ENCODE peak calls at places on chromosomes 13 and 19, in nine cellular contexts. O is neural progenitor cell, L is tibial artery, M is tibial nerve, X is right cardiac atrium, D is hepatocyte, V is uterus, S is colonic mucosa, B is fibroblast of lung. Q is an unnamed sample. For H3K4me1, the result is how much of the 10 kb centered on the place peaks cover.

GRCh38 chr13:99018418-99019180 is 40.7 kb upstream of the DOCK9 start:
- DNase-seq in O (no peak), L (no peak), M (no peak), X (no peak), D (no peak), V (no peak), S (no peak), B (peak), Q (no peak)

GRCh38 chr13:40247845-40248244 is 418.6 kb downstream of the FOXO1 start:
- DNase-seq in O (no peak), L (no peak), M (no peak), X (no peak), D (no peak), V (no peak), S (no peak), B (peak), Q (no peak)

GRCh38 chr13:34671136-34671535 is 270.9 kb upstream of the NBEA start:
- DNase-seq in O (no peak), L (peak), M (peak), X (peak), D (no peak), V (no peak), S (no peak), B (no peak), Q (no peak)

GRCh38 chr19:1307755-1308303 is 22.2 kb downstream of the EFNA2 start:
- DNase-seq in O (no peak), L (no peak), M (no peak), X (no peak), D (no peak), V (no peak), S (no peak), B (no peak), Q (no peak)

GRCh38 chr19:44142014-44142523 is 715 bp downstream of the ZNF234 start:
- DNase-seq in O (peak), L (no peak), M (no peak), X (peak), D (peak), V (no peak), S (peak), B (peak), Q (peak)

GRCh38 chr19:5345895-5346386 is 5.3 kb upstream of the PTPRS start:
- DNase-seq in O (no peak), L (no peak), M (no peak), X (no peak), D (no peak), V (no peak), S (no peak), B (peak), Q (no peak)

GRCh38 chr19:49555600-49556411 is 24.6 kb downstream of the NOSIP start:
- DNase-seq in O (peak), L (peak), M (peak), X (peak), D (peak), V (peak), S (peak), B (peak), Q (peak)

GRCh38 chr13:76993021-76993420 is 1.1 kb downstream of the CLN5 start:
- DNase-seq in O (no peak), L (no peak), M (no peak), X (no peak), D (no peak), V (no peak), S (no peak), B (no peak), Q (no peak)

GRCh38 chr19:28345811-28346210 is 867.1 kb downstream of the UQCRFS1 start:
- DNase-seq in O (no peak), L (no peak), M (no peak), X (no peak), D (no peak), V (no peak), S (no peak), B (no peak), Q (no peak)

GRCh38 chr13:95921485-95921884 is 131.7 kb downstream of the UGGT2 start:
- DNase-seq in O (no peak), L (no peak), M (no peak), X (no peak), D (no peak), V (no peak), S (no peak), B (no peak), Q (no peak)

GRCh38 chr13:94327318-94327717 is 152.2 kb downstream of the DCT start:
- DNase-seq in O (no peak), L (no peak), M (no peak), X (no peak), D (no peak), V (no peak), S (no peak), B (no peak), Q (no peak)

GRCh38 chr19:8724276-8724675 is 2.8 kb downstream of the OR2Z1 start:
- DNase-seq in O (no peak), L (no peak), M (no peak), X (no peak), D (no peak), V (no peak), S (no peak), B (no peak), Q (no peak)

GRCh38 chr13:36628986-36629385 is 44.8 kb upstream of the SERTM1 start:
- DNase-seq in O (no peak), L (no peak), M (no peak), X (no peak), D (no peak), V (no peak), S (no peak), B (no peak), Q (no peak)

GRCh38 chr19:2186071-2186846 is 22.5 kb downstream of the DOT1L start:
- DNase-seq in O (peak), L (peak), M (peak), X (peak), D (peak), V (peak), S (peak), B (peak), Q (peak)

GRCh38 chr13:40399756-40400155 is 266.7 kb downstream of the FOXO1 start:
- DNase-seq in O (no peak), L (no peak), M (no peak), X (no peak), D (no peak), V (no peak), S (no peak), B (no peak), Q (no peak)

GRCh38 chr19:16969127-16969526 is 57.5 kb downstream of the CPAMD8 start:
- DNase-seq in O (no peak), L (peak), M (peak), X (no peak), D (no peak), V (no peak), S (no peak), B (no peak), Q (no peak)

GRCh38 chr13:46126552-46127171 is 21.8 kb upstream of the CPB2 start:
- DNase-seq in O (peak), L (peak), M (peak), X (peak), D (peak), V (peak), S (peak), B (peak), Q (peak)

GRCh38 chr19:49920624-49921363 is 8.2 kb upstream of the ATF5 start:
- DNase-seq in O (no peak), L (no peak), M (no peak), X (no peak), D (no peak), V (no peak), S (no peak), B (no peak), Q (no peak)

GRCh38 chr19:7989071-7989575 is 16.3 kb downstream of the ELAVL1 start:
- DNase-seq in O (no peak), L (no peak), M (no peak), X (no peak), D (no peak), V (no peak), S (no peak), B (no peak), Q (no peak)

GRCh38 chr13:110637747-110638146 is 22.4 kb downstream of the NAXD start:
- DNase-seq in O (no peak), L (no peak), M (no peak), X (no peak), D (no peak), V (no peak), S (no peak), B (no peak), Q (no peak)

GRCh38 chr19:17052439-17052838 is 22.8 kb downstream of the HAUS8 start:
- DNase-seq in O (peak), L (peak), M (peak), X (no peak), D (peak), V (peak), S (peak), B (peak), Q (no peak)

GRCh38 chr13:103539265-103539664 is 473.0 kb upstream of the SLC10A2 start:
- DNase-seq in O (peak), L (no peak), M (no peak), X (no peak), D (peak), V (no peak), S (no peak), B (no peak), Q (no peak)

GRCh38 chr13:28609936-28610335 is 49.0 kb upstream of the POMP start:
- DNase-seq in O (no peak), L (no peak), M (no peak), X (no peak), D (no peak), V (no peak), S (no peak), B (peak), Q (no peak)

GRCh38 chr19:32719611-32720059 is at the start of gene TDRD12:
- DNase-seq in O (no peak), L (no peak), M (no peak), X (no peak), D (no peak), V (no peak), S (no peak), B (no peak), Q (no peak)

GRCh38 chr13:76023644-76024043 is 387.5 kb downstream of the LMO7 start:
- DNase-seq in O (no peak), L (no peak), M (no peak), X (no peak), D (no peak), V (no peak), S (no peak), B (no peak), Q (no peak)

GRCh38 chr13:101875717-101876393 is 423.4 kb downstream of the ITGBL1 start:
- DNase-seq in O (no peak), L (no peak), M (peak), X (no peak), D (peak), V (no peak), S (no peak), B (peak), Q (no peak)

GRCh38 chr19:32817252-32817912 is 52.2 kb downstream of the SLC7A9 start:
- DNase-seq in O (no peak), L (no peak), M (no peak), X (no peak), D (no peak), V (no peak), S (no peak), B (no peak), Q (peak)

GRCh38 chr13:91017669-91018053 is 329.8 kb upstream of the MIR17HG start:
- DNase-seq in O (no peak), L (no peak), M (no peak), X (no peak), D (peak), V (no peak), S (no peak), B (no peak), Q (no peak)

GRCh38 chr19:3509566-3509989 is 3.5 kb downstream of the FZR1 start:
- DNase-seq in O (no peak), L (no peak), M (no peak), X (no peak), D (no peak), V (no peak), S (no peak), B (no peak), Q (no peak)

GRCh38 chr13:42553098-42554046 is 20.6 kb upstream of the TNFSF11 start:
- DNase-seq in O (no peak), L (no peak), M (no peak), X (no peak), D (peak), V (no peak), S (peak), B (peak), Q (no peak)

GRCh38 chr19:47615714-47616113 is 6.8 kb downstream of the BICRA start:
- DNase-seq in O (no peak), L (no peak), M (no peak), X (no peak), D (no peak), V (no peak), S (no peak), B (no peak), Q (no peak)
- H3K27ac ChIP-seq in O (no peak), L (no peak), M (peak), X (peak), D (no peak), V (no peak), S (no peak), B (no peak), Q (no peak)

DNA sequence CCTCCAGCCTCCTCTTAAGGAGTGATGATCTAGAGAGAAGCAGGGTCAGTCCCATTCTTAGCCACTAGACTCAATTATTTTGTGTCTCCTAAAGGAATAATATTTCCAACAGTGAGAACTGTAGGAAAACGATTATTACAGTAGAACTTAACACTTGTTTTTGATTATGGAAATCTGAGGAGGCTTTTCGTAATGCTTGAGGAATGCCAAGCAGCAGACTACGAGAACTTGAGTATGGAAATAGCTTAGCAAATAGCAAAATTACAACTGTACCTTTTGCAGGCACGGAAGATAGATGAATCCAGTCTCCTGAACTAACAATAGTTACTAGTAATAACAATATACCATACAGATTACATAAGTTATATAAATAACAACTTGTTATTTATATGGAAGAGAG is 12.2 kb downstream of the BRD4 start:
- DNase-seq in O (no peak), L (no peak), M (no peak), X (no peak), D (no peak), V (no peak), S (no peak), B (peak), Q (no peak)
- H3K4me1 ChIP-seq in O (under half), L (half or more), M (half or more), X (under half), D (half or more), V (under half), S (under half), B (half or more), Q (under half)

GRCh38 chr19:55723491-55723890 is 14.7 kb downstream of the NLRP9 start:
- DNase-seq in O (no peak), L (no peak), M (no peak), X (no peak), D (no peak), V (no peak), S (no peak), B (no peak), Q (no peak)
- H3K27ac ChIP-seq in O (no peak), L (no peak), M (no peak), X (no peak), D (no peak), V (no peak), S (no peak), B (no peak), Q (no peak)

GRCh38 chr13:70424428-70424827 is 316.2 kb upstream of the KLHL1 start:
- DNase-seq in O (peak), L (no peak), M (no peak), X (no peak), D (no peak), V (no peak), S (no peak), B (no peak), Q (no peak)

DNA sequence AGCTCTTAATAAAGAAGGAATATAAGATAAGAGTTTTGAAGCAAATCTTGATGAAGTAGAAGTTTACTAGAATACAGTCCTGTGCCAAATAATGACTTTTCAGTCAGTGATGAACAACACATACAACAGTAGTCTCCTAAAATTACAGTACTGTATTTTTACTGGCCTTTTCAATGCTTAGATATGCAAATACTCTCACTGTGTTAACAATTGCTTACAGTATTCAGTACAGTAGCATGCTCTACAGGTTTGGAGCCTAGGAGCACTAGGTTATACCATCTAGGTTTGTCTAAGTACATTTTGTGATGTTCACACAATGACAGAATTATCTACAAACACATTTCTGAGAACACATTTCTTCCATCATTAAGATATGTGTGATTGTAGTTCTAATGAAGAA is 316.7 kb upstream of the KLHL1 start:
- DNase-seq in O (no peak), L (no peak), M (no peak), X (no peak), D (no peak), V (no peak), S (no peak), B (no peak), Q (no peak)
- H3K4me1 ChIP-seq in O (under half), L (under half), M (under half), X (under half), D (under half), V (under half), S (under half), B (under half), Q (under half)

GRCh38 chr13:97307544-97307881 is 85.4 kb downstream of the MBNL2 start:
- DNase-seq in O (no peak), L (no peak), M (no peak), X (no peak), D (no peak), V (no peak), S (no peak), B (no peak), Q (no peak)
- H3K27ac ChIP-seq in O (no peak), L (no peak), M (no peak), X (no peak), D (peak), V (peak), S (no peak), B (peak), Q (no peak)

GRCh38 chr19:54667217-54667616 is 4.4 kb downstream of the LILRB4 start:
- DNase-seq in O (no peak), L (no peak), M (no peak), X (no peak), D (no peak), V (no peak), S (no peak), B (no peak), Q (no peak)
- H3K4me1 ChIP-seq in O (under half), L (under half), M (under half), X (under half), D (under half), V (under half), S (under half), B (under half), Q (under half)

DNA sequence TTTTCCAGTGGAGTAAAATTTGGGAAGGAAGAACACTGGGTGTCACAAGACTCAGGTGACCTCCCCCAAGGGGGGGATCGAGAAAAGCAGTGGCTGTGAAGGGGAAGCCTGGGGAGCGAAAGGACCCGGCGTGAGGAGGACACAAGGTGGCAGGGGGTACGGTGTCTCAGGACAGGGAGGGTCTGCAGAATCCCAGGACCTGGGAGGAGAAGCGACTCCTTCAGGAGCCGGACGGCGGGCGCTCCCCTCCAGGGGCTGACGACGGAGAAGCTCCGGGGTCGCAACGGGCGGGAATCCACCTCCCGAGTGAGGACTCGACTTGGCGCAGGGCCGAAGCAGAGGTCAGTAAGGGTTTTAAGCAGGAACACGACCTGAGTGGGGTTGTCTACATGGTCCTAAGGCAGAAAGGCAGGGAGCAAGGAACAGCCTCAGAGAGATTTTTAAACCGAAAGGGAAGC is 529 bp downstream of the ZNF836 start:
- DNase-seq in O (peak), L (no peak), M (no peak), X (peak), D (peak), V (peak), S (peak), B (no peak), Q (no peak)
- H3K27ac ChIP-seq in O (no peak), L (peak), M (peak), X (peak), D (peak), V (peak), S (peak), B (peak), Q (peak)

GRCh38 chr19:18058208-18059009 is 28.3 kb downstream of the IL12RB1 start:
- DNase-seq in O (peak), L (peak), M (peak), X (peak), D (peak), V (peak), S (peak), B (peak), Q (peak)

GRCh38 chr19:18059297-18059696 is 27.4 kb downstream of the IL12RB1 start:
- DNase-seq in O (no peak), L (no peak), M (no peak), X (no peak), D (no peak), V (no peak), S (no peak), B (no peak), Q (no peak)

GRCh38 chr19:18062043-18062442 is 24.7 kb downstream of the IL12RB1 start:
- DNase-seq in O (no peak), L (no peak), M (no peak), X (no peak), D (no peak), V (no peak), S (no peak), B (no peak), Q (no peak)

GRCh38 chr19:18059902-18060301 is 26.8 kb downstream of the IL12RB1 start:
- DNase-seq in O (no peak), L (no peak), M (no peak), X (no peak), D (no peak), V (no peak), S (no peak), B (no peak), Q (no peak)

GRCh38 chr19:18060472-18060871 is 26.3 kb downstream of the IL12RB1 start:
- DNase-seq in O (no peak), L (no peak), M (no peak), X (no peak), D (no peak), V (no peak), S (no peak), B (no peak), Q (no peak)
- H3K4me1 ChIP-seq in O (under half), L (under half), M (under half), X (under half), D (under half), V (under half), S (under half), B (under half), Q (under half)

GRCh38 chr13:24911135-24911524 is 147.2 kb downstream of the RNF17 start:
- DNase-seq in O (no peak), L (no peak), M (no peak), X (no peak), D (no peak), V (no peak), S (no peak), B (peak), Q (no peak)

GRCh38 chr13:24905242-24905641 is 141.3 kb downstream of the RNF17 start:
- DNase-seq in O (no peak), L (no peak), M (no peak), X (no peak), D (no peak), V (no peak), S (no peak), B (peak), Q (no peak)

GRCh38 chr13:24910502-24911134 is 146.6 kb downstream of the RNF17 start:
- DNase-seq in O (no peak), L (no peak), M (no peak), X (no peak), D (no peak), V (no peak), S (peak), B (peak), Q (no peak)

GRCh38 chr13:24900507-24900906 is 136.5 kb downstream of the RNF17 start:
- DNase-seq in O (no peak), L (no peak), M (no peak), X (no peak), D (no peak), V (no peak), S (no peak), B (no peak), Q (no peak)

DNA sequence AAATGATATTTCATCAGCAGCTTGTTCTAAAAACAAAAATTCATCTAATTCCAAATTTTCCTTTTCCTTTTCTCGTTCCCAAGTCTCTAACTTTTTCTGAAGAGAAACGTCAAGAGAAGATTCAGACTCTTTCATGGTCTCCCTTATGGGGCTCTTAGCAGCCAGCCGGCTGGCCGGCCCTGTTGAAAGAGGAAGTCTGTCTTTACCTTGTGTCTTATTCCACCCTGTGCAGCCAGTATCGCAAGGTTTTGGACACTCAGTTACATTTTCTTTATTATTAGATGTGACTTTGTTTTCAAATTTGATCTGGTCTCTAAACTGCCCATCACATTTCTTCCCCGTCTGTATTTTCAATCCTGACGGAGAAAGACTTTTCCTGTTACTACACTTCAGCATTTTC is 142.3 kb downstream of the RNF17 start:
- DNase-seq in O (no peak), L (no peak), M (no peak), X (no peak), D (no peak), V (no peak), S (no peak), B (no peak), Q (no peak)
- H3K27ac ChIP-seq in O (no peak), L (peak), M (no peak), X (no peak), D (no peak), V (no peak), S (no peak), B (no peak), Q (no peak)